ENCODE peak calls at places on chromosomes 6 and 20, in eight cellular contexts. M is HCT116, N is HepG2, A is K562, P is Panc1, L is GM23338, Q is upper lobe of left lung, R is GM12878. H is an unnamed sample.

GRCh38 chr6:41707565-41708200 is 27.7 kb downstream of the TFEB start:
- ATAC-seq in Q (peak), A (no peak), P (no peak), R (peak), M (no peak), L (no peak), N (no peak), H (no peak)

GRCh38 chr20:50019466-50020256 is 36.9 kb downstream of the SNAI1 start:
- ATAC-seq in P (peak), L (no peak), R (no peak), M (no peak), N (no peak), Q (no peak), A (no peak), H (no peak)

GRCh38 chr6:49151957-49152356 is 311.1 kb downstream of the MMUT start:
- ATAC-seq in R (peak), N (no peak), M (no peak), Q (no peak), L (no peak), A (no peak), P (no peak), H (no peak)

GRCh38 chr6:135572051-135572450 is 74.5 kb upstream of the AHI1 start:
- ATAC-seq in P (no peak), N (no peak), R (no peak), Q (no peak), M (no peak), L (no peak), A (no peak), H (no peak)

GRCh38 chr6:140572129-140572528 is 1197.7 kb upstream of the CITED2 start:
- ATAC-seq in N (no peak), A (no peak), Q (no peak), L (no peak), R (no peak), M (no peak), P (no peak), H (peak)

GRCh38 chr20:20435453-20435852 is 67.5 kb downstream of the INSM1 start:
- ATAC-seq in R (peak), P (no peak), L (peak), Q (no peak), A (no peak), N (peak), M (peak), H (no peak)

GRCh38 chr20:10171864-10172751 is 46.5 kb upstream of the SNAP25 start:
- ATAC-seq in P (peak), R (no peak), M (peak), A (no peak), L (peak), N (peak), Q (no peak), H (peak)

GRCh38 chr20:1184638-1185315 is at the start of gene TMEM74B:
- ATAC-seq in L (peak), Q (no peak), A (peak), M (peak), N (peak), P (peak), R (no peak), H (no peak)

GRCh38 chr6:5785235-5785634 is 221.5 kb downstream of the NRN1 start:
- ATAC-seq in M (no peak), P (no peak), N (no peak), R (no peak), Q (no peak), L (no peak), A (no peak), H (no peak)

GRCh38 chr6:166950443-166950821 is 5.9 kb downstream of the RNASET2 start:
- ATAC-seq in Q (peak), L (no peak), M (no peak), A (no peak), R (peak), N (no peak), P (no peak), H (peak)

GRCh38 chr6:108589244-108589730 is 28.6 kb downstream of the FOXO3 start:
- ATAC-seq in P (peak), M (peak), R (peak), L (peak), A (peak), N (peak), Q (peak), H (peak)
- H3K4me3 ChIP-seq in P (no peak), M (no peak), R (peak), L (no peak), A (no peak), N (no peak), Q (peak), H (no peak)

GRCh38 chr20:51156041-51156795 is 133.3 kb upstream of the KCNG1 start:
- ATAC-seq in A (no peak), L (no peak), P (no peak), Q (no peak), M (no peak), N (no peak), R (no peak), H (peak)
- TF ChIP-seq POLR2AphosphoS5 in A (no peak), L (no peak), P (no peak), Q (no peak), M (no peak), N (no peak), R (no peak), H (peak)

DNA sequence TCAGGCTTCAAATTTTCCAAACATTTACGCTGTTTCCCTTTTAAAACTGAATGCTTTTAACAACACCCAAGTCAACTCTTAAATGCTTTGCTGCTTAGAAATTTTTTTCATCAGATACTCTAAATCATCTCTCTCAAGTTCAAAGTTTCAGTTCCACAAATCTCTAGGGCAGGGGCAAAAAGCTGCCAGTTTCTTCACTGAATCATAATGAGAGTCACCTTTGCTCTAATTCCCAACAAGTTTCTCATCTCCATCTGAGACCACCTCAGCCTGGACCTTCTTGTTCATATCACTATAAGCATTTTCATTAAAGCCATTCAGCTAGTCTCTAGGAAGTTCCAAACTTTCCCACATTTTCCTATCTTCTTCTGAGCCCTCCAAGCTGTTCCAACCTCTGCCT is 69.1 kb downstream of the RNF217 start:
- ATAC-seq in N (no peak), P (no peak), L (no peak), Q (no peak), R (no peak), A (no peak), M (no peak), H (no peak)
- H3K4me3 ChIP-seq in N (no peak), P (no peak), L (no peak), Q (no peak), R (no peak), A (no peak), M (no peak), H (no peak)

GRCh38 chr20:38937000-38937399 is 10.8 kb downstream of the FAM83D start:
- ATAC-seq in N (no peak), M (no peak), R (no peak), Q (no peak), P (no peak), L (no peak), A (no peak), H (no peak)

GRCh38 chr20:38941726-38942389 is 15.6 kb downstream of the FAM83D start:
- ATAC-seq in L (no peak), A (peak), R (no peak), P (no peak), N (peak), M (peak), Q (no peak), H (no peak)

GRCh38 chr20:38940644-38941043 is 14.4 kb downstream of the FAM83D start:
- ATAC-seq in P (no peak), N (peak), A (no peak), R (no peak), L (no peak), M (no peak), Q (no peak), H (no peak)

GRCh38 chr20:38937978-38938473 is 11.8 kb downstream of the FAM83D start:
- ATAC-seq in P (no peak), L (no peak), R (no peak), M (no peak), A (no peak), Q (no peak), N (no peak), H (no peak)

GRCh38 chr20:38939686-38940085 is 13.5 kb downstream of the FAM83D start:
- ATAC-seq in N (no peak), A (no peak), R (no peak), P (no peak), M (no peak), L (no peak), Q (no peak), H (no peak)
- TF ChIP-seq POLR2AphosphoS5 in N (no peak), A (no peak), R (no peak), P (no peak), M (no peak), L (no peak), Q (no peak), H (no peak)

DNA sequence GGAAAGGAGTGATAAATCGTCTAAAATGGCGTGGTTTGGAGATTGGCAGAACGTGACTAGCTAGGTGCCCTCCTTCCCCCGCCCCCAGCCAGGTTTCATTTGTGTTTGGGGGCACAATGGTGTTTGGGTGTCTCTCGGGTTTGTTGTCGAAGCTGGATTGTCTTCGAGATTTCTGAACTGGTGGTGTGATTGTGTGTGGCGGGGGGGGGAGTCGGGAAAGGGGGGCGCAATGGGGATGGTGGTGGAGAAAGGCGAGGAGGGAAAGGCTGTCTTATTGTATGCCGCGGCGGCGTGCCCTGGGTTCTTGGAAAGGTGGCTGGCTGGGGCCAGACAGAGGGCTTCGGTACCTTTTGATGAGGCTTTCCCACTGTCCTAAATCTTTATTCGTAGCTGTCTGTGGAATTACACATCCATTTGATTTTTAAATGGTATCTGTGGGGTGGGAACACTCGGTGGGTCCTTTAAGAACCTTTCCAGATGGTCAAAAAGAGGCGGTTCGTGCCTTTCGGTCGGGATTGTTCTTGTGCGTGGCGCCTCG is 991 bp downstream of the MARCKS start:
- ATAC-seq in A (no peak), L (peak), P (no peak), M (peak), N (peak), Q (no peak), R (peak), H (no peak)
- H3K4me3 ChIP-seq in A (peak), L (peak), P (peak), M (peak), N (peak), Q (peak), R (peak), H (peak)

DNA sequence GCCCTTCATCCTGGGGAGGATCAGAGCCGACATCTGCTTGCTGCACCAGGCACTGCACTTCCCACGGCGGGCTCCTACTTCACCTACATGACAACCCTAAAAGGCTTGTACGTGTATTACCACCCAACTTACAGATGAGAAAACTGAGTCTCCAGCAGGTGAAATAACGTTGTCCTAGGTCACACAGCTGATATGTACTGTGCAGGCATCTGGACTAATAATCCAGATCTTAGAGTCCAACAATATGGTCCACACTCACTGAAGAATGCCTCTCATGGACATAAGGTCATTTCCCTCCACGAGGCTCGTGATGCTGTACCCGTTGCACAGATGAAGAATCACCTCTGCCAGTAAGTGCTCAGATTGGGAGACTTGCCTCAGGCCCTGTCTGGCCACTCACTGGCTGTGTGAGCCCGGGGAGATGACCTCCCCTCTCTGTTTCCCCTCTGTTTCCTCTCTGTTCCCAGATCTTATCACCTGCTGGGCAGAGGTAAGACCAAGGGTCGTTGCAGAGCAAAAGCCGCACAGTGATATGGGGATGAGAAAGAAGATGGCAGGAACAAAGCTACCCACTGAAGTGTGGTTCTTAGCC is 32.1 kb downstream of the TGM2 start:
- ATAC-seq in A (no peak), M (no peak), N (no peak), Q (no peak), L (no peak), R (no peak), P (no peak), H (no peak)
- TF ChIP-seq POLR2AphosphoS5 in A (no peak), M (no peak), N (no peak), Q (no peak), L (no peak), R (no peak), P (no peak), H (peak)

DNA sequence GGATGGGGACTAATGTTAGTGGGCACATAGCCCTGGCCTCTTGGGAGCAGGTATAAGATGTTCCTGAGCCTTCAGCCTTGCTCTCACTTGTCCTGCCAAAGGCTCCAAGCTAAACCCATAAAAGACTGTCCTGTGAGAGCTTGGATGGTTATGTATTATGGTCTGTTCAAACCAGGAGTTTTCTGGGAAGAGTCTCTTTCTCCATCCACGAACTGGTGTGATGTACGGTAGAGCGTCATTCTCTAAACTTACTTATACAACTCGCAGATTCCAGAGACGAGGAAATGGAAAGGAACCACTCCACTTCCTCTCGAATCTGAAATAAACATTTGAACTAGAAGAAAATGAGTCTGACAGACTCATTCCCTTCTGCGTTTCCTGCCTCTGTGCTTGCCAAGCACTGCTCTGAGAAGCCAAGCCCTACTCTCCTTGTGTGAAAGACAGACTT is 5.3 kb downstream of the SOBP start:
- ATAC-seq in P (peak), N (no peak), M (no peak), Q (peak), L (no peak), R (no peak), A (no peak), H (no peak)
- H3K4me3 ChIP-seq in P (peak), N (no peak), M (no peak), Q (no peak), L (no peak), R (no peak), A (no peak), H (peak)

GRCh38 chr6:26031151-26031594 is 56.1 kb upstream of the HFE start:
- ATAC-seq in Q (no peak), M (no peak), L (no peak), N (peak), R (no peak), A (peak), P (no peak), H (no peak)
- TF ChIP-seq POLR2AphosphoS5 in Q (no peak), M (no peak), L (no peak), N (no peak), R (no peak), A (peak), P (peak), H (no peak)

GRCh38 chr6:155040154-155040553 is 45.0 kb downstream of the TIAM2 start:
- ATAC-seq in P (no peak), M (no peak), Q (no peak), L (peak), R (no peak), N (no peak), A (no peak), H (no peak)

GRCh38 chr6:155040946-155041345 is 45.8 kb downstream of the TIAM2 start:
- ATAC-seq in M (no peak), N (no peak), P (no peak), L (peak), Q (no peak), R (no peak), A (no peak), H (no peak)

GRCh38 chr6:155038527-155038926 is 43.4 kb downstream of the TIAM2 start:
- ATAC-seq in N (no peak), M (no peak), Q (no peak), A (no peak), R (no peak), P (no peak), L (no peak), H (no peak)

GRCh38 chr6:155042983-155043382 is 47.9 kb downstream of the TIAM2 start:
- ATAC-seq in A (no peak), Q (no peak), N (no peak), R (no peak), L (no peak), P (no peak), M (no peak), H (no peak)

DNA sequence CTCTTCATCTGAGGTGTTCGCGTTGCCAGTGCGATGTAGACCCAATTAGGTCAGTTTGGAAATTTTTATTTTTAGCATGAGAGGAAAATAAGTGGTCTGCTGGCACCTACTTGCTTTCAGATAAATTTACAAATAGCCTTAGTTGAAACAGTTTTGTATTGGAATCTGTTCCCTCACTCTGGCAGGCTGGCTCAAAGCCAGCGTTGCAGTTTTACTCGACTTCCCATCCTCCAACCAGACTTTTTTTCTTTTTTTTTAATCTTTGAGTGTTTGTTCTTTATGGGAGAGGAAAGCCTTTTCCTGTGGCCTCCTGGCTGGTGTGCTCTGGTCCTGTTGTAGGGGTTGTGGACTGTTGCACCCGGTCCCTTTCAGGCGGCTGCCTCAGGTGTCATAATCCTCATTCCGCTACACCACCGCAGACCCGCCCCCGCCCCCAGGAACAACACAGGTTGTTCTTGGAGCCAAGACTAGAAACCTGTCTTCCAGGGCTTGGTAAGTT is 46.7 kb downstream of the TIAM2 start:
- ATAC-seq in P (no peak), N (no peak), L (no peak), Q (no peak), R (no peak), A (no peak), M (no peak), H (no peak)
- H3K4me3 ChIP-seq in P (no peak), N (no peak), L (no peak), Q (no peak), R (no peak), A (no peak), M (no peak), H (no peak)

GRCh38 chr6:26199773-26200728 is 112.8 kb downstream of the HFE start:
- ATAC-seq in R (peak), N (peak), Q (no peak), L (peak), M (peak), P (no peak), A (peak), H (no peak)
- TF ChIP-seq POLR2AphosphoS5 in R (peak), N (peak), Q (no peak), L (no peak), M (no peak), P (no peak), A (peak), H (no peak)